ENCODE peak calls at places on chromosomes 3 and 15, in five cellular contexts. One of them, this sample, is unnamed. For H3K27me3, the result is how much of the 10 kb centered on the place peaks cover.

GRCh38 chr3:55910543-55910942 is 423.4 kb upstream of the WNT5A start:
- DNase-seq in H1: no peak
- DNase-seq in IMR-90: peak
- DNase-seq in neuronal stem cell: no peak
- DNase-seq in H9: no peak
- DNase-seq in this sample: peak

GRCh38 chr15:90349072-90349471 is 3.0 kb upstream of the ZNF774 start:
- DNase-seq in neuronal stem cell: no peak
- DNase-seq in IMR-90: no peak
- DNase-seq in H1: no peak
- DNase-seq in H9: no peak
- DNase-seq in this sample: no peak

GRCh38 chr15:86515625-86516024 is 436.0 kb downstream of the AGBL1 start:
- DNase-seq in IMR-90: no peak
- DNase-seq in H1: no peak
- DNase-seq in H9: no peak
- DNase-seq in neuronal stem cell: no peak
- DNase-seq in this sample: no peak

GRCh38 chr3:30586091-30586805 is 20.2 kb upstream of the TGFBR2 start:
- DNase-seq in IMR-90: no peak
- DNase-seq in H9: no peak
- DNase-seq in neuronal stem cell: no peak
- DNase-seq in H1: no peak
- DNase-seq in this sample: no peak

GRCh38 chr3:173892547-173892946 is 495.0 kb downstream of the NLGN1 start:
- DNase-seq in H9: no peak
- DNase-seq in H1: no peak
- DNase-seq in neuronal stem cell: no peak
- DNase-seq in IMR-90: no peak
- DNase-seq in this sample: no peak

GRCh38 chr3:42198709-42199108 is 67.3 kb downstream of the CCK start:
- DNase-seq in IMR-90: no peak
- DNase-seq in neuronal stem cell: no peak
- DNase-seq in H9: no peak
- DNase-seq in H1: no peak
- DNase-seq in this sample: no peak

GRCh38 chr3:16266714-16267113 is 1.7 kb downstream of the OXNAD1 start:
- DNase-seq in IMR-90: no peak
- DNase-seq in neuronal stem cell: no peak
- DNase-seq in H1: no peak
- DNase-seq in H9: no peak
- DNase-seq in this sample: no peak

GRCh38 chr3:40382617-40382979 is 4.4 kb upstream of the ENTPD3 start:
- DNase-seq in neuronal stem cell: no peak
- DNase-seq in H1: no peak
- DNase-seq in IMR-90: no peak
- DNase-seq in H9: no peak
- DNase-seq in this sample: peak

GRCh38 chr15:66955001-66955516 is 110.3 kb upstream of the SMAD3 start:
- DNase-seq in IMR-90: no peak
- DNase-seq in neuronal stem cell: no peak
- DNase-seq in H9: no peak
- DNase-seq in H1: no peak
- DNase-seq in this sample: no peak

GRCh38 chr3:128432301-128432897 is 34.3 kb downstream of the DNAJB8 start:
- DNase-seq in IMR-90: no peak
- DNase-seq in H1: no peak
- DNase-seq in neuronal stem cell: no peak
- DNase-seq in H9: peak
- DNase-seq in this sample: peak

GRCh38 chr3:4906107-4906621 is 73.1 kb upstream of the BHLHE40 start:
- DNase-seq in IMR-90: peak
- DNase-seq in H9: no peak
- DNase-seq in H1: no peak
- DNase-seq in neuronal stem cell: no peak
- DNase-seq in this sample: no peak

GRCh38 chr3:197003461-197004385 is 25.9 kb downstream of the MELTF start:
- DNase-seq in H1: no peak
- DNase-seq in IMR-90: no peak
- DNase-seq in neuronal stem cell: peak
- DNase-seq in H9: peak
- DNase-seq in this sample: no peak

GRCh38 chr3:71690222-71690821 is 34.9 kb downstream of the EIF4E3 start:
- DNase-seq in H1: no peak
- DNase-seq in H9: no peak
- DNase-seq in IMR-90: peak
- DNase-seq in neuronal stem cell: no peak
- DNase-seq in this sample: no peak

GRCh38 chr15:63156708-63157065 is 590 bp downstream of the RPS27L start:
- DNase-seq in H9: no peak
- DNase-seq in IMR-90: peak
- DNase-seq in neuronal stem cell: peak
- DNase-seq in H1: no peak
- DNase-seq in this sample: peak

GRCh38 chr15:75695206-75695605 is 17.4 kb downstream of the CSPG4 start:
- DNase-seq in H9: no peak
- DNase-seq in neuronal stem cell: no peak
- DNase-seq in H1: no peak
- DNase-seq in IMR-90: no peak
- DNase-seq in this sample: no peak

GRCh38 chr15:64858136-64858535 is 16.4 kb downstream of the PLEKHO2 start:
- DNase-seq in H9: no peak
- DNase-seq in neuronal stem cell: no peak
- DNase-seq in IMR-90: no peak
- DNase-seq in H1: no peak
- DNase-seq in this sample: no peak

GRCh38 chr3:170344971-170345370 is 12.5 kb upstream of the SKIL start:
- DNase-seq in H1: no peak
- DNase-seq in H9: no peak
- DNase-seq in IMR-90: peak
- DNase-seq in neuronal stem cell: no peak
- DNase-seq in this sample: no peak

GRCh38 chr3:146325170-146325569 is 74.3 kb upstream of the PLSCR4 start:
- DNase-seq in H9: no peak
- DNase-seq in IMR-90: no peak
- DNase-seq in H1: no peak
- DNase-seq in neuronal stem cell: no peak
- DNase-seq in this sample: no peak

GRCh38 chr15:90213123-90213817 is 12.1 kb downstream of the SEMA4B start:
- DNase-seq in H1: no peak
- DNase-seq in IMR-90: no peak
- DNase-seq in neuronal stem cell: no peak
- DNase-seq in H9: no peak
- DNase-seq in this sample: peak

GRCh38 chr3:195896361-195897080 is 11.8 kb downstream of the TNK2 start:
- DNase-seq in H1: no peak
- DNase-seq in neuronal stem cell: no peak
- DNase-seq in H9: no peak
- DNase-seq in IMR-90: peak
- DNase-seq in this sample: no peak

GRCh38 chr3:147816770-147817169 is 407.6 kb downstream of the ZIC1 start:
- DNase-seq in H9: no peak
- DNase-seq in IMR-90: no peak
- DNase-seq in neuronal stem cell: no peak
- DNase-seq in H1: no peak
- DNase-seq in this sample: no peak

GRCh38 chr3:140568842-140569520 is 108.9 kb upstream of the TRIM42 start:
- DNase-seq in H9: no peak
- DNase-seq in IMR-90: no peak
- DNase-seq in H1: no peak
- DNase-seq in neuronal stem cell: no peak
- DNase-seq in this sample: no peak

GRCh38 chr15:100281096-100281917 is 60.5 kb downstream of the ADAMTS17 start:
- DNase-seq in H1: no peak
- DNase-seq in neuronal stem cell: no peak
- DNase-seq in IMR-90: no peak
- DNase-seq in H9: no peak
- DNase-seq in this sample: no peak

GRCh38 chr3:53554559-53555511 is 60.4 kb downstream of the CACNA1D start:
- DNase-seq in neuronal stem cell: no peak
- DNase-seq in H1: no peak
- DNase-seq in H9: no peak
- DNase-seq in IMR-90: no peak
- DNase-seq in this sample: no peak

GRCh38 chr3:197555281-197556261 is at the start of gene BDH1:
- DNase-seq in H1: no peak
- DNase-seq in H9: peak
- DNase-seq in neuronal stem cell: peak
- DNase-seq in IMR-90: no peak
- DNase-seq in this sample: peak

GRCh38 chr3:14143826-14144225 is 19.0 kb downstream of the TMEM43 start:
- DNase-seq in IMR-90: peak
- DNase-seq in neuronal stem cell: no peak
- DNase-seq in H1: no peak
- DNase-seq in H9: no peak
- DNase-seq in this sample: peak
- H3K27ac ChIP-seq in IMR-90: peak
- H3K27ac ChIP-seq in neuronal stem cell: peak
- H3K27ac ChIP-seq in H1: peak
- H3K27ac ChIP-seq in H9: peak
- H3K27ac ChIP-seq in this sample: peak

GRCh38 chr3:134485620-134486576 is at the start of the genes ANAPC13 and CEP63:
- DNase-seq in H9: peak
- DNase-seq in H1: peak
- DNase-seq in neuronal stem cell: peak
- DNase-seq in IMR-90: peak
- DNase-seq in this sample: peak
- H3K14ac ChIP-seq in H9: peak
- H3K14ac ChIP-seq in H1: no peak
- H3K14ac ChIP-seq in neuronal stem cell: peak
- H3K14ac ChIP-seq in IMR-90: peak
- H3K14ac ChIP-seq in this sample: peak

GRCh38 chr3:24255414-24255813 is 239.2 kb downstream of the THRB start:
- DNase-seq in H1: no peak
- DNase-seq in IMR-90: no peak
- DNase-seq in neuronal stem cell: no peak
- DNase-seq in H9: no peak
- DNase-seq in this sample: no peak

GRCh38 chr3:24253336-24253735 is 241.3 kb downstream of the THRB start:
- DNase-seq in H9: no peak
- DNase-seq in IMR-90: no peak
- DNase-seq in H1: no peak
- DNase-seq in neuronal stem cell: no peak
- DNase-seq in this sample: no peak

GRCh38 chr3:24258727-24259600 is 235.7 kb downstream of the THRB start:
- DNase-seq in H1: no peak
- DNase-seq in neuronal stem cell: no peak
- DNase-seq in H9: no peak
- DNase-seq in IMR-90: no peak
- DNase-seq in this sample: no peak

GRCh38 chr3:24258260-24258659 is 236.4 kb downstream of the THRB start:
- DNase-seq in neuronal stem cell: no peak
- DNase-seq in H9: no peak
- DNase-seq in IMR-90: no peak
- DNase-seq in H1: no peak
- DNase-seq in this sample: no peak

GRCh38 chr3:24254649-24255048 is 240.0 kb downstream of the THRB start:
- DNase-seq in H9: no peak
- DNase-seq in IMR-90: peak
- DNase-seq in H1: no peak
- DNase-seq in neuronal stem cell: no peak
- DNase-seq in this sample: peak
- H3K27me3 ChIP-seq in H9: under half
- H3K27me3 ChIP-seq in IMR-90: under half
- H3K27me3 ChIP-seq in H1: under half
- H3K27me3 ChIP-seq in neuronal stem cell: under half
- H3K27me3 ChIP-seq in this sample: under half

DNA sequence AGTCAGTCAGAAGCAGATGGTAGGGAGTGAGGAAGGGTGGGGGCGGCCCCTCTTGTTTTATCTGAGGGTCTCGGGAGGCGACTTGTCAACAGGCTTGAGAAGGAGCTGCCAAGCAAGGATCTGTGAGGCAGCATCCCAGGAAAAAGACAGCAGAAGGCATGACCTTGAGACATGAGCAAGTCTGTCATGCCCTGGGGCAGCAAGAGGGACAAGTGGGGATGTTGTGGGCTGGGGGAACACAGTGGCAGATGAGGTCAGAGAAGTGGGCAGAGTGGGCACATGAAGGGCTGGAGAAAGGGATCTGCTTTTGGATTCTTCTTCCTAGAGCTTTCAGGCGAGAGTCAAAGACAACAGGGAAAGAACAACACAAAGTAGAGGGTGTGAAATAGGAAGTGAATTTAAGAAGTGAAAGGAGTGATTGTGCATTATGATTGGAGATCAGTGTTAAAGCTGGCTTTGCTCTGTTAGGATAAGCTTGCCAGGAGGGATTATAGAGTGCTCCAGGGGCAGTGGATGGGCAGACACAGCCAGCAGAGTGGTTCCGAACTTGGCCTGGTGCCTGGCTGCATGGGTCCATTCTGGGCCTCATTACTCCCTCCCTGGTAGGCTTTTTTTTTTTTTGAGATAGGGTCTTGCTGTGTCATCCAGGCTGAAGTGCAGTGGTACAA is 73.4 kb downstream of the USP13 start:
- DNase-seq in IMR-90: no peak
- DNase-seq in H9: no peak
- DNase-seq in neuronal stem cell: no peak
- DNase-seq in H1: no peak
- DNase-seq in this sample: no peak
- H3K27ac ChIP-seq in IMR-90: no peak
- H3K27ac ChIP-seq in H9: no peak
- H3K27ac ChIP-seq in neuronal stem cell: no peak
- H3K27ac ChIP-seq in H1: no peak
- H3K27ac ChIP-seq in this sample: no peak

This sample was measured in trophoblast cell.